ENCODE peak calls at places on chromosomes 4 and X, in four cellular contexts. D is GM12878, O is H1, A is K562. L is an unnamed sample.

GRCh38 chr4:183611210-183611830 is 47.7 kb downstream of the RWDD4 start:
- DNase-seq in D (no peak), O (no peak), A (no peak), L (no peak)

GRCh38 chr4:79609853-79610252 is 201.8 kb upstream of the GK2 start:
- DNase-seq in D (no peak), O (no peak), A (no peak), L (no peak)

GRCh38 chrX:56308726-56309125 is 76.6 kb downstream of the KLF8 start:
- DNase-seq in D (no peak), O (no peak), A (no peak), L (no peak)

GRCh38 chrX:150036181-150036580 is 97.9 kb upstream of the EOLA2 start:
- DNase-seq in D (no peak), O (no peak), A (no peak), L (peak)

GRCh38 chrX:3244203-3244743 is 102.2 kb downstream of the MXRA5 start:
- DNase-seq in D (no peak), O (no peak), A (no peak), L (peak)

GRCh38 chrX:148457279-148457678 is 43.1 kb upstream of the AFF2 start:
- DNase-seq in D (no peak), O (no peak), A (no peak), L (no peak)

GRCh38 chr4:86675548-86675947 is 81.4 kb downstream of the PTPN13 start:
- DNase-seq in D (no peak), O (no peak), A (no peak), L (no peak)

GRCh38 chr4:932713-933070 is 432 bp downstream of the TMEM175 start:
- DNase-seq in D (no peak), O (no peak), A (peak), L (peak)

GRCh38 chrX:19344661-19345060 is 934 bp downstream of the PDHA1 start:
- DNase-seq in D (no peak), O (no peak), A (peak), L (no peak)

GRCh38 chrX:7083021-7083420 is 64.5 kb upstream of the STS start:
- DNase-seq in D (no peak), O (no peak), A (no peak), L (no peak)

GRCh38 chr4:102356562-102357202 is 11.4 kb upstream of the SLC39A8 start:
- DNase-seq in D (no peak), O (no peak), A (no peak), L (no peak)

GRCh38 chr4:90215286-90215685 is 88.1 kb downstream of the CCSER1 start:
- DNase-seq in D (peak), O (no peak), A (no peak), L (no peak)

GRCh38 chr4:156970501-156971167 is 965 bp downstream of the PDGFC start:
- DNase-seq in D (no peak), O (peak), A (no peak), L (peak)

GRCh38 chr4:158315706-158316105 is 105.4 kb downstream of the TMEM144 start:
- DNase-seq in D (no peak), O (no peak), A (no peak), L (peak)

GRCh38 chr4:73589261-73589847 is 30.9 kb downstream of the RASSF6 start:
- DNase-seq in D (peak), O (no peak), A (peak), L (peak)

GRCh38 chr4:30630431-30630830 is 89.7 kb upstream of the PCDH7 start:
- DNase-seq in D (no peak), O (no peak), A (no peak), L (no peak)

GRCh38 chrX:130669233-130669632 is 233.8 kb downstream of the ENOX2 start:
- DNase-seq in D (no peak), O (no peak), A (no peak), L (peak)

GRCh38 chr4:108544504-108544903 is 75.9 kb upstream of the RPL34 start:
- DNase-seq in D (no peak), O (no peak), A (no peak), L (peak)

GRCh38 chr4:170691168-170691567 is 601.4 kb upstream of the AADAT start:
- DNase-seq in D (no peak), O (no peak), A (no peak), L (no peak)

GRCh38 chr4:170423137-170423536 is 333.4 kb upstream of the AADAT start:
- DNase-seq in D (no peak), O (no peak), A (no peak), L (peak)

GRCh38 chr4:145842224-145842887 is 96.3 kb downstream of the ZNF827 start:
- DNase-seq in D (no peak), O (no peak), A (no peak), L (no peak)

GRCh38 chrX:96140796-96141195 is 543.8 kb upstream of the DIAPH2 start:
- DNase-seq in D (no peak), O (no peak), A (no peak), L (no peak)

GRCh38 chr4:64682481-64682880 is 273.2 kb upstream of the TECRL start:
- DNase-seq in D (no peak), O (no peak), A (no peak), L (no peak)

GRCh38 chr4:48370260-48371134 is 29.2 kb downstream of the SLAIN2 start:
- DNase-seq in D (peak), O (no peak), A (no peak), L (no peak)

DNA sequence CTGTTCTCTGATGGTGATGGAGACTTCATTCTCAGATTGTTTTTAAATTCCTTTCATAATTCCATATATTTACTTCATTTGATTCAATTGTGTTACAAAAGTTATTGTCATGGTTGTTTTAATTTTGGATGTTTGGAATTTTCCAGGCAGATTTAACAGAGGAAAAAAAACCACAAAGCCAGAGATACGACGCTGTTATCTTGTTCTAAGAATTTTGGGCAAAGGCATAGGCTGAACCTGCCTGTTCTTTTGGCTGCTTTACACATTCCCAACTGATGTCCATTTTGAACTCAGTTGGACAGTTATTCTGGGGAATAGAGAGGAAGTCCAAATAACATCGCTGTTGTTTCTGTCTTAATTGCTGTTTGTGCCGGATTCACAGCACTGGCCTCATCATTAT is 65.7 kb downstream of the LINC00632 start:
- DNase-seq in D (no peak), O (no peak), A (no peak), L (no peak)
- TF ChIP-seq USF2 in D (no peak), O (no peak), A (no peak), L (no peak)

GRCh38 chr4:56818797-56819196 is 2.7 kb downstream of the SPINK2 start:
- DNase-seq in D (no peak), O (no peak), A (no peak), L (no peak)

GRCh38 chr4:56821394-56822263 is at the start of gene SPINK2:
- DNase-seq in D (no peak), O (peak), A (peak), L (no peak)

DNA sequence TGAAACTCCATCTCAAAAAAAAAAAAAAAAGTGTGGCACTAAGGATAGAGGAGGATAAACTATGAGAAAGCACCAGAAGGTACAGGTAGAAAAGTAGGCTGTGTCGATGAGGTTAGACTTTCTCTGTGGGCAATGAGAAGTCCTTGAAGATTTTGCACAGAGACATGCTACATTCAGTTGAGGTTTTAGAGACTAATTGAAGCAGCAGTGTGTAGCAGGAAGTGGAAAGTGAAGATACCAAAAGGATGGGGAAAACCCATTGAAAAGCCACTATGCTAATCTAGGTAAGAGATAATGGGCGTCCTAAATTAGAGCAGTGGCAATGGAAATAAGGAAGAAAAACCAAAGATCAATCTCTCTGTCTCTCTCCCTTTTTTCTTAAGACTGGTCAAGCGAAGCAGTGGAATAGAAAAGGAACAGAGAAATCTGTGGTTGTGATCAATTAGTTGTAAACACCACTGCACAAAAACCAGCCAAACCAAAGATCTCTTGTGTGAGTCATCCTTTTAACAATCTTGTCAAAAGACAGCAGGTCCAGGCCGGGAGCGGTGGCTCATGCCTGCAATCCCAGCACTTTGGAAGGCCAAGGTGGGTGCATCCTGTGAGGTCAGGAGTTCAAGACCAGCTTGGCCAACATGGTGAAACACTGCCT is 3.5 kb downstream of the SPINK2 start:
- DNase-seq in D (peak), O (no peak), A (no peak), L (no peak)
- TF ChIP-seq CHD1 in D (no peak), O (no peak), A (no peak), L (no peak)

DNA sequence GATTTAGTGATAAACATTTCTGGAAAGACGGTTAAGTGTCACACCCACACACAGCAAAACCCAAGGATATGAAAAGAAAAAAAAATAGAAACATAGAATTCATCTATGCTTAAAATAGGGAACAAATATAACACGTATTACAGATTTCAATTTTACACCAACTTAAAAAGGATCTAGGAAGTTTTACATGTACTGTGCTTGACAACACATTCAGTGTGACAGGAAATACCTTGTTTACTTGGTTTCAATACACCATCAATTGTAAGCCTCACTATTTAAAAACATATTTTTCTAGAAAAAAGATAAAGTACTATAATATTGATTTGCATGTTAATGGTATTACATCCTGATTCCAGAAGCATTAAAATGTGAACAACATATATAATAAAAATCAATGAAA is 77.0 kb upstream of the SPRY1 start:
- DNase-seq in D (no peak), O (no peak), A (no peak), L (no peak)
- H3K4me2 ChIP-seq in D (no peak), O (no peak), A (no peak), L (no peak)

GRCh38 chrX:37871626-37872302 is 24.4 kb upstream of the DYNLT3 start:
- DNase-seq in D (no peak), O (no peak), A (peak), L (peak)

GRCh38 chrX:37873220-37873619 is 25.8 kb upstream of the DYNLT3 start:
- DNase-seq in D (no peak), O (no peak), A (no peak), L (no peak)

GRCh38 chrX:37867509-37868153 is 20.3 kb upstream of the DYNLT3 start:
- DNase-seq in D (no peak), O (no peak), A (no peak), L (no peak)

GRCh38 chrX:37876716-37877115 is 29.3 kb upstream of the DYNLT3 start:
- DNase-seq in D (no peak), O (no peak), A (no peak), L (no peak)

DNA sequence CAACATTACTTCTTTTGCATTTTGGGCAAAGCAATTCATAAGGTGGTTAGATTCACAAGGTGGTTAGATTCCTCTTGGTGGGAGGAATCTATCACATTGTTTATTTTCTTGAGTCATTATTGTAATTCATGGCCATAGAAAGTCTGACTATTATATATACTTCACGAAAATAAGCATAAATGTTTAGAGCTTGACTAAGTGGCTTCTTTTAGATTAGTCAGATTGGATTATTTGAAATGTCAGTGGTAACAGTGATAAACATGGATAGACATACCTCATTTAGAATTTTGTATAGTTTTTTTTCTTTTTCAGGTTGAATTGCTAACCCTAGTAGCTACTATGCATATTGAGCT is 24.9 kb upstream of the DYNLT3 start:
- DNase-seq in D (no peak), O (no peak), A (no peak), L (no peak)
- TF ChIP-seq USF2 in D (no peak), O (no peak), A (no peak), L (no peak)

GRCh38 chr4:132934901-132935300 is 214.2 kb upstream of the PCDH10 start:
- DNase-seq in D (no peak), O (no peak), A (no peak), L (no peak)
- TF ChIP-seq CHD1 in D (no peak), O (no peak), A (no peak), L (no peak)

GRCh38 chrX:21972046-21972445 is 31.5 kb downstream of the SMS start:
- DNase-seq in D (no peak), O (no peak), A (no peak), L (no peak)
- H3K4me2 ChIP-seq in D (no peak), O (no peak), A (no peak), L (no peak)

L was measured in IMR-90.